ENCODE peak calls at places on chromosomes 7 and 10, in six cellular contexts. A is activated naive CD4-positive, alpha-beta T cell treated with anti-CD3 and anti-CD28 coated beads, Interleukin-2, amount 10 ng/mL, durations not matched to agents 7 days and 5 days; X is T-helper 2 cell; F is NCI-H2029 treated with DMSO at 0.1 percent for 48 hours; E is cardiac fibroblast; V is activated CD4-positive, CD25-positive, alpha-beta regulatory T cell. Q is an unnamed sample.

GRCh38 chr7:105853931-105854419 is 22.4 kb downstream of the ATXN7L1 start:
- DNase-seq in A (no peak), X (no peak), F (no peak), E (no peak), V (no peak), Q (no peak)

GRCh38 chr10:111078505-111079185 is 1.8 kb downstream of the ADRA2A start:
- DNase-seq in A (no peak), X (no peak), F (no peak), E (no peak), V (no peak), Q (no peak)

GRCh38 chr10:121157998-121158397 is 306.8 kb downstream of the WDR11 start:
- DNase-seq in A (no peak), X (no peak), F (no peak), E (no peak), V (no peak), Q (no peak)

GRCh38 chr10:44399478-44400451 is 14.9 kb upstream of the CXCL12 start:
- DNase-seq in A (no peak), X (no peak), F (no peak), E (no peak), V (no peak), Q (no peak)

GRCh38 chr10:100006241-100006886 is 3.4 kb downstream of the DNMBP start:
- DNase-seq in A (no peak), X (no peak), F (no peak), E (peak), V (no peak), Q (peak)

GRCh38 chr10:47019546-47019945 is 108.3 kb downstream of the PTPN20 start:
- DNase-seq in A (no peak), X (no peak), F (no peak), E (no peak), V (no peak), Q (no peak)

GRCh38 chr10:3460420-3461128 is 288.0 kb upstream of the PITRM1 start:
- DNase-seq in A (no peak), X (no peak), F (no peak), E (no peak), V (no peak), Q (no peak)

GRCh38 chr7:131723926-131724325 is 167.5 kb upstream of the PODXL start:
- DNase-seq in A (no peak), X (no peak), F (no peak), E (peak), V (no peak), Q (no peak)

GRCh38 chr7:101442426-101443070 is 79.9 kb downstream of the COL26A1 start:
- DNase-seq in A (no peak), X (no peak), F (no peak), E (no peak), V (no peak), Q (no peak)

GRCh38 chr10:63633677-63634487 is 112.7 kb downstream of the REEP3 start:
- DNase-seq in A (no peak), X (no peak), F (no peak), E (peak), V (no peak), Q (no peak)

GRCh38 chr10:356452-356851 is 221.2 kb downstream of the ZMYND11 start:
- DNase-seq in A (no peak), X (no peak), F (no peak), E (no peak), V (no peak), Q (no peak)

GRCh38 chr10:9305018-9305655 is 1250.6 kb downstream of the GATA3 start:
- DNase-seq in A (no peak), X (no peak), F (no peak), E (peak), V (no peak), Q (peak)

GRCh38 chr7:33393770-33394169 is 264.4 kb downstream of the BBS9 start:
- DNase-seq in A (no peak), X (no peak), F (no peak), E (no peak), V (no peak), Q (no peak)

GRCh38 chr10:49035920-49036319 is 79.4 kb downstream of the VSTM4 start:
- DNase-seq in A (no peak), X (no peak), F (no peak), E (no peak), V (no peak), Q (no peak)

GRCh38 chr7:47428780-47429472 is 153.0 kb downstream of the TNS3 start:
- DNase-seq in A (no peak), X (no peak), F (no peak), E (no peak), V (no peak), Q (no peak)

GRCh38 chr10:108788891-108789290 is 1134.4 kb downstream of the XPNPEP1 start:
- DNase-seq in A (no peak), X (no peak), F (no peak), E (no peak), V (no peak), Q (no peak)

GRCh38 chr7:16071246-16071857 is 350.0 kb downstream of the CRPPA start:
- DNase-seq in A (peak), X (no peak), F (peak), E (peak), V (no peak), Q (peak)

GRCh38 chr10:5944389-5945202 is 32.7 kb downstream of the IL15RA start:
- DNase-seq in A (no peak), X (no peak), F (peak), E (peak), V (no peak), Q (peak)

GRCh38 chr10:90007226-90007625 is 305.8 kb downstream of the KIF20B start:
- DNase-seq in A (no peak), X (no peak), F (no peak), E (peak), V (no peak), Q (no peak)

GRCh38 chr10:110744767-110745166 is 100.6 kb downstream of the RBM20 start:
- DNase-seq in A (no peak), X (no peak), F (no peak), E (no peak), V (no peak), Q (no peak)

GRCh38 chr7:21941570-21942224 is 4.0 kb downstream of the CDCA7L start:
- DNase-seq in A (peak), X (no peak), F (no peak), E (no peak), V (no peak), Q (no peak)

GRCh38 chr10:132942740-132943554 is 577 bp upstream of the CFAP46 start:
- DNase-seq in A (no peak), X (no peak), F (no peak), E (peak), V (no peak), Q (no peak)

GRCh38 chr10:59588791-59589190 is 120.9 kb downstream of the SLC16A9 start:
- DNase-seq in A (no peak), X (no peak), F (no peak), E (no peak), V (no peak), Q (no peak)

GRCh38 chr7:5425507-5426225 is 2.0 kb upstream of the TNRC18 start:
- DNase-seq in A (no peak), X (no peak), F (peak), E (peak), V (no peak), Q (peak)

GRCh38 chr7:101173752-101174244 is 6.3 kb downstream of the NAT16 start:
- DNase-seq in A (peak), X (peak), F (peak), E (peak), V (peak), Q (no peak)

GRCh38 chr10:3123571-3124411 is 48.8 kb downstream of the PITRM1 start:
- DNase-seq in A (no peak), X (no peak), F (peak), E (no peak), V (no peak), Q (no peak)

GRCh38 chr10:30103595-30104310 is 44.4 kb upstream of the JCAD start:
- DNase-seq in A (no peak), X (no peak), F (no peak), E (no peak), V (no peak), Q (no peak)

GRCh38 chr7:118803-119376 is 73.5 kb upstream of the FAM20C start:
- DNase-seq in A (no peak), X (no peak), F (no peak), E (no peak), V (no peak), Q (no peak)

GRCh38 chr7:15780271-15780670 is 93.8 kb upstream of the MEOX2 start:
- DNase-seq in A (no peak), X (no peak), F (no peak), E (peak), V (no peak), Q (peak)

GRCh38 chr7:131234719-131235488 is 92.8 kb upstream of the MKLN1 start:
- DNase-seq in A (no peak), X (no peak), F (no peak), E (peak), V (no peak), Q (no peak)

GRCh38 chr10:71127773-71128172 is 84.6 kb upstream of the UNC5B start:
- DNase-seq in A (no peak), X (no peak), F (no peak), E (no peak), V (no peak), Q (no peak)

GRCh38 chr7:128387216-128387615 is 22.6 kb downstream of the IMPDH1 start:
- DNase-seq in A (no peak), X (no peak), F (no peak), E (no peak), V (no peak), Q (no peak)

GRCh38 chr10:106573106-106573505 is 591.4 kb downstream of the SORCS1 start:
- DNase-seq in A (no peak), X (no peak), F (no peak), E (peak), V (no peak), Q (no peak)

GRCh38 chr7:98628916-98629525 is 11.9 kb downstream of the NPTX2 start:
- DNase-seq in A (no peak), X (no peak), F (no peak), E (no peak), V (no peak), Q (no peak)

GRCh38 chr7:143248781-143249354 is 14.4 kb upstream of the GSTK1 start:
- DNase-seq in A (no peak), X (no peak), F (no peak), E (peak), V (no peak), Q (no peak)

GRCh38 chr7:129914536-129915272 is 38.1 kb downstream of the UBE2H start:
- DNase-seq in A (no peak), X (no peak), F (no peak), E (peak), V (no peak), Q (no peak)

GRCh38 chr10:77975086-77975666 is 48.6 kb upstream of the DLG5 start:
- DNase-seq in A (no peak), X (no peak), F (no peak), E (no peak), V (no peak), Q (no peak)

GRCh38 chr10:76453328-76453727 is 1021.9 kb downstream of the LRMDA start:
- DNase-seq in A (no peak), X (no peak), F (no peak), E (no peak), V (no peak), Q (no peak)

GRCh38 chr10:121927361-121927840 is 430 bp downstream of the ATE1 start:
- DNase-seq in A (peak), X (peak), F (no peak), E (no peak), V (no peak), Q (no peak)

GRCh38 chr10:131095109-131095580 is 216.4 kb downstream of the TCERG1L start:
- DNase-seq in A (no peak), X (no peak), F (no peak), E (no peak), V (no peak), Q (no peak)